ENCODE peak calls at places on chromosomes 3 and 15, in four cellular contexts. O is lower lobe of right lung, J is AG04450, E is KBM-7. K is an unnamed sample.

GRCh38 chr3:185813691-185814215 is 11.1 kb downstream of the IGF2BP2 start:
- DNase-seq in O (no peak), J (peak), E (peak), K (no peak)

GRCh38 chr3:23739536-23739935 is 66.2 kb upstream of the UBE2E1 start:
- DNase-seq in O (no peak), J (no peak), E (peak), K (no peak)

GRCh38 chr3:170142373-170142772 is 39.2 kb downstream of the PHC3 start:
- DNase-seq in O (no peak), J (no peak), E (no peak), K (no peak)

GRCh38 chr15:99016680-99017321 is 9.2 kb upstream of the PGPEP1L start:
- DNase-seq in O (no peak), J (no peak), E (no peak), K (no peak)

GRCh38 chr15:35061171-35062163 is 23.6 kb downstream of the NANOGP8 start:
- DNase-seq in O (no peak), J (no peak), E (no peak), K (no peak)

GRCh38 chr15:66698318-66698961 is 3.6 kb upstream of the SMAD6 start:
- DNase-seq in O (peak), J (no peak), E (peak), K (peak)

GRCh38 chr15:38707802-38708671 is 143.4 kb upstream of the RASGRP1 start:
- DNase-seq in O (no peak), J (no peak), E (peak), K (no peak)

GRCh38 chr3:157082305-157082981 is 77.5 kb downstream of the CCNL1 start:
- DNase-seq in O (no peak), J (no peak), E (no peak), K (no peak)

GRCh38 chr15:20658024-20658423 is 116.4 kb upstream of the GOLGA6L6 start:
- DNase-seq in O (no peak), J (no peak), E (no peak), K (no peak)

GRCh38 chr3:196654006-196654405 is 14.5 kb downstream of the NRROS start:
- DNase-seq in O (no peak), J (no peak), E (no peak), K (no peak)

GRCh38 chr3:14617508-14618023 is 34.0 kb upstream of the CCDC174 start:
- DNase-seq in O (no peak), J (no peak), E (no peak), K (no peak)

GRCh38 chr15:89148126-89148525 is 59.9 kb downstream of the ABHD2 start:
- DNase-seq in O (no peak), J (no peak), E (no peak), K (no peak)

GRCh38 chr3:105883798-105884377 is 15.1 kb upstream of the CBLB start:
- DNase-seq in O (no peak), J (no peak), E (no peak), K (no peak)

GRCh38 chr3:30695302-30696061 is 89.1 kb downstream of the TGFBR2 start:
- DNase-seq in O (no peak), J (no peak), E (no peak), K (no peak)

GRCh38 chr3:172467170-172467824 is 19.0 kb upstream of the GHSR start:
- DNase-seq in O (no peak), J (no peak), E (no peak), K (no peak)

GRCh38 chr3:71258116-71258515 is 325.4 kb downstream of the FOXP1 start:
- DNase-seq in O (no peak), J (peak), E (no peak), K (no peak)

GRCh38 chr3:177236704-177237103 is 39.4 kb upstream of the TBL1XR1 start:
- DNase-seq in O (no peak), J (no peak), E (no peak), K (no peak)

GRCh38 chr3:30236011-30236410 is 370.4 kb upstream of the TGFBR2 start:
- DNase-seq in O (no peak), J (no peak), E (no peak), K (no peak)

GRCh38 chr3:69691860-69692259 is 47.4 kb upstream of the MITF start:
- DNase-seq in O (no peak), J (no peak), E (no peak), K (no peak)

GRCh38 chr3:67605377-67605776 is 49.0 kb downstream of the SUCLG2 start:
- DNase-seq in O (no peak), J (peak), E (no peak), K (no peak)

GRCh38 chr3:164620423-164620822 is 457.9 kb downstream of the SI start:
- DNase-seq in O (no peak), J (no peak), E (no peak), K (no peak)

GRCh38 chr15:54046093-54046492 is 67.9 kb downstream of the UNC13C start:
- DNase-seq in O (no peak), J (no peak), E (no peak), K (no peak)

GRCh38 chr3:133211449-133211848 is 173.3 kb downstream of the TMEM108 start:
- DNase-seq in O (no peak), J (no peak), E (peak), K (no peak)

GRCh38 chr3:105277656-105278055 is 89.1 kb upstream of the ALCAM start:
- DNase-seq in O (no peak), J (no peak), E (no peak), K (no peak)

GRCh38 chr3:184058029-184058428 is 5.2 kb downstream of the HTR3C start:
- DNase-seq in O (no peak), J (no peak), E (no peak), K (no peak)

GRCh38 chr3:145015243-145015642 is 1043.6 kb downstream of the DIPK2A start:
- DNase-seq in O (no peak), J (peak), E (peak), K (no peak)

GRCh38 chr3:98573231-98573728 is 20.1 kb downstream of the CPOX start:
- DNase-seq in O (no peak), J (no peak), E (peak), K (no peak)

GRCh38 chr3:197736010-197736490 is 654 bp downstream of the RUBCN start:
- DNase-seq in O (no peak), J (no peak), E (no peak), K (no peak)

GRCh38 chr15:24617646-24618045 is 57.9 kb upstream of the NPAP1 start:
- DNase-seq in O (no peak), J (no peak), E (no peak), K (no peak)

GRCh38 chr15:62899090-62899493 is 143.5 kb upstream of the TPM1 start:
- DNase-seq in O (no peak), J (no peak), E (no peak), K (no peak)

GRCh38 chr15:90883526-90883931 is 775 bp upstream of the FES start:
- DNase-seq in O (no peak), J (no peak), E (no peak), K (no peak)

K was measured in CD14-positive monocyte.